ENCODE peak calls at places on chromosomes 12 and 14, in five cellular contexts. X, A, U, Q and R are unnamed samples.
A peak's percentile ranks its signal among the peaks of the same experiment; 100 is the strongest.

GRCh38 chr14:64053694-64054669 is 201.2 kb downstream of the SYNE2 start:
- DNase-seq in U (no peak), A (no peak), X (no peak), Q (no peak), R (no peak)

GRCh38 chr12:2794736-2795289 is at the start of gene FKBP4:
- DNase-seq in X (peak; percentile 57), Q (peak; percentile 90), A (peak; percentile 92), U (peak; percentile 84), R (peak; percentile 96)

GRCh38 chr12:121926874-121927706 is 8.7 kb downstream of the CFAP251 start:
- DNase-seq in Q (no peak), A (no peak), U (no peak), X (no peak), R (no peak)

GRCh38 chr14:58151701-58152568 is at the start of gene ARMH4:
- DNase-seq in A (peak; percentile 81), X (peak; percentile 35), Q (peak; percentile 81), U (peak; percentile 73), R (peak; percentile 86)

GRCh38 chr14:94355191-94355794 is 32.2 kb upstream of the SERPINA6 start:
- DNase-seq in Q (peak; percentile 26), X (no peak), A (peak; percentile 35), U (peak; percentile 61), R (no peak)

GRCh38 chr12:54980341-54980740 is 4.2 kb downstream of the TESPA1 start:
- DNase-seq in X (no peak), A (no peak), Q (no peak), U (no peak), R (no peak)

GRCh38 chr12:25307818-25308217 is 57.1 kb upstream of the KRAS start:
- DNase-seq in Q (no peak), A (no peak), X (no peak), U (no peak), R (no peak)

GRCh38 chr14:68926236-68926635 is 52.9 kb downstream of the ACTN1 start:
- DNase-seq in A (no peak), X (no peak), U (peak; percentile 46), Q (no peak), R (no peak)

GRCh38 chr14:31291210-31291609 is 83.6 kb upstream of the HECTD1 start:
- DNase-seq in X (no peak), A (no peak), Q (no peak), U (no peak), R (no peak)

GRCh38 chr14:104238424-104239184 is 100.2 kb downstream of the KIF26A start:
- DNase-seq in Q (no peak), X (no peak), U (no peak), A (no peak), R (peak; percentile 15)

GRCh38 chr14:52998376-52999010 is 47.6 kb upstream of the FERMT2 start:
- DNase-seq in U (no peak), X (no peak), A (no peak), Q (no peak), R (no peak)

GRCh38 chr14:68215628-68216027 is 396.0 kb downstream of the RAD51B start:
- DNase-seq in U (no peak), A (no peak), Q (no peak), X (no peak), R (no peak)

GRCh38 chr14:76320975-76321374 is 55.0 kb upstream of the ESRRB start:
- DNase-seq in U (no peak), X (no peak), Q (no peak), A (no peak), R (no peak)

GRCh38 chr14:20419404-20419803 is 6.1 kb upstream of the TEP1 start:
- DNase-seq in U (no peak), A (no peak), X (no peak), Q (no peak), R (no peak)

GRCh38 chr12:70197362-70197744 is 45.9 kb upstream of the CNOT2 start:
- DNase-seq in Q (no peak), U (no peak), X (no peak), A (no peak), R (no peak)

GRCh38 chr12:18421840-18422239 is 160.5 kb downstream of the PIK3C2G start:
- DNase-seq in U (no peak), X (no peak), Q (no peak), A (no peak), R (no peak)

GRCh38 chr14:89504602-89505320 is 87.7 kb upstream of the FOXN3 start:
- DNase-seq in Q (no peak), A (no peak), U (no peak), X (peak; percentile 22), R (no peak)

GRCh38 chr14:68217891-68218290 is 398.3 kb downstream of the RAD51B start:
- DNase-seq in X (no peak), U (no peak), Q (no peak), A (no peak), R (no peak)

GRCh38 chr12:96578526-96579125 is 89.2 kb downstream of the CFAP54 start:
- DNase-seq in A (no peak), X (no peak), U (peak; percentile 66), Q (no peak), R (no peak)

GRCh38 chr12:94666158-94666557 is 15.8 kb upstream of the TMCC3 start:
- DNase-seq in Q (no peak), A (no peak), U (no peak), X (no peak), R (no peak)

GRCh38 chr14:70114621-70115156 is 74.1 kb downstream of the SLC8A3 start:
- DNase-seq in Q (no peak), A (no peak), U (no peak), X (no peak), R (no peak)

GRCh38 chr12:120663741-120664140 is 23.2 kb upstream of the MLEC start:
- DNase-seq in Q (no peak), A (no peak), U (no peak), X (no peak), R (no peak)

GRCh38 chr12:109766251-109766778 is 52.7 kb downstream of the FAM222A start:
- DNase-seq in U (no peak), X (no peak), A (no peak), Q (no peak), R (no peak)

GRCh38 chr12:15584366-15585041 is 204.7 kb downstream of the EPS8 start:
- DNase-seq in Q (no peak), X (no peak), U (peak; percentile 79), A (no peak), R (no peak)

GRCh38 chr14:101781240-101782061 is 19.9 kb downstream of the PPP2R5C start:
- DNase-seq in U (no peak), A (no peak), Q (no peak), X (no peak), R (no peak)

GRCh38 chr12:65335021-65335714 is 56.7 kb downstream of the MSRB3 start:
- DNase-seq in A (no peak), Q (peak; percentile 29), U (peak; percentile 25), X (no peak), R (no peak)

GRCh38 chr14:76917759-76918175 is 91.6 kb downstream of the LRRC74A start:
- DNase-seq in X (no peak), A (peak; percentile 74), U (no peak), Q (peak; percentile 63), R (no peak)

GRCh38 chr12:14768823-14769405 is 34.4 kb downstream of the WBP11 start:
- DNase-seq in A (no peak), Q (peak; percentile 41), U (peak; percentile 33), X (no peak), R (no peak)

GRCh38 chr12:78981-79380 is 12.4 kb downstream of the IQSEC3 start:
- DNase-seq in X (no peak), A (no peak), Q (no peak), U (no peak), R (no peak)